ENCODE peak calls at places on chromosomes 6 and 20, in seven cellular contexts. F, J, W, V, L, C and T are unnamed samples.

GRCh38 chr6:72822691-72823090 is 200.8 kb downstream of the KCNQ5 start:
- DNase-seq in F (no peak), J (no peak), W (no peak), V (no peak), L (no peak), C (no peak), T (no peak)

GRCh38 chr6:111757342-111757741 is 115.9 kb downstream of the FYN start:
- DNase-seq in F (no peak), J (no peak), W (peak), V (no peak), L (no peak), C (no peak), T (no peak)

GRCh38 chr6:167682125-167682524 is 144.6 kb upstream of the AFDN start:
- DNase-seq in F (no peak), J (no peak), W (no peak), V (no peak), L (no peak), C (no peak), T (no peak)

GRCh38 chr6:88301888-88302768 is 136.0 kb upstream of the CNR1 start:
- DNase-seq in F (no peak), J (no peak), W (no peak), V (no peak), L (no peak), C (no peak), T (no peak)

GRCh38 chr6:140003217-140003616 is 628.8 kb upstream of the CITED2 start:
- DNase-seq in F (no peak), J (no peak), W (no peak), V (no peak), L (no peak), C (no peak), T (no peak)

GRCh38 chr6:4599924-4600323 is 176.3 kb upstream of the CDYL start:
- DNase-seq in F (no peak), J (peak), W (peak), V (no peak), L (no peak), C (no peak), T (no peak)

GRCh38 chr6:35299674-35300073 is 2.1 kb downstream of the DEF6 start:
- DNase-seq in F (no peak), J (no peak), W (no peak), V (no peak), L (no peak), C (no peak), T (no peak)

GRCh38 chr6:4805553-4806307 is 29.5 kb downstream of the CDYL start:
- DNase-seq in F (peak), J (peak), W (peak), V (peak), L (peak), C (no peak), T (no peak)

GRCh38 chr6:169045486-169045885 is 208.2 kb downstream of the THBS2 start:
- DNase-seq in F (no peak), J (no peak), W (no peak), V (no peak), L (peak), C (no peak), T (no peak)

GRCh38 chr6:113967777-113968176 is 3.2 kb downstream of the HDAC2 start:
- DNase-seq in F (no peak), J (no peak), W (no peak), V (no peak), L (no peak), C (no peak), T (no peak)

GRCh38 chr6:27617046-27617687 is 144.3 kb upstream of the ZNF184 start:
- DNase-seq in F (no peak), J (no peak), W (no peak), V (no peak), L (no peak), C (no peak), T (no peak)

GRCh38 chr6:139416146-139416545 is 41.7 kb upstream of the CITED2 start:
- DNase-seq in F (no peak), J (no peak), W (peak), V (no peak), L (no peak), C (no peak), T (no peak)

GRCh38 chr6:10725716-10726115 is 2.8 kb downstream of the TMEM14C start:
- DNase-seq in F (no peak), J (no peak), W (no peak), V (no peak), L (no peak), C (no peak), T (no peak)

GRCh38 chr6:36826520-36827227 is 12.6 kb downstream of the CPNE5 start:
- DNase-seq in F (no peak), J (no peak), W (peak), V (no peak), L (no peak), C (peak), T (no peak)

GRCh38 chr20:33027769-33028751 is 3.4 kb upstream of the BPIFB6 start:
- DNase-seq in F (no peak), J (no peak), W (no peak), V (no peak), L (no peak), C (no peak), T (no peak)

GRCh38 chr20:19729672-19730071 is 28.4 kb upstream of the RIN2 start:
- DNase-seq in F (no peak), J (no peak), W (no peak), V (no peak), L (no peak), C (no peak), T (no peak)

GRCh38 chr20:23270427-23270911 is 80.1 kb upstream of the NXT1 start:
- DNase-seq in F (no peak), J (peak), W (peak), V (no peak), L (no peak), C (no peak), T (no peak)

GRCh38 chr20:20580139-20580538 is 132.3 kb downstream of the RALGAPA2 start:
- DNase-seq in F (no peak), J (no peak), W (no peak), V (no peak), L (no peak), C (no peak), T (no peak)

GRCh38 chr20:5448449-5449118 is 131.8 kb upstream of the PROKR2 start:
- DNase-seq in F (peak), J (peak), W (peak), V (no peak), L (peak), C (no peak), T (peak)

GRCh38 chr6:150899231-150899630 is 33.7 kb downstream of the MTHFD1L start:
- DNase-seq in F (no peak), J (no peak), W (no peak), V (no peak), L (no peak), C (no peak), T (no peak)

GRCh38 chr6:28462401-28462800 is 19.1 kb upstream of the ZSCAN23 start:
- DNase-seq in F (no peak), J (no peak), W (no peak), V (no peak), L (no peak), C (no peak), T (no peak)

GRCh38 chr6:150631283-150631981 is 31.7 kb downstream of the PLEKHG1 start:
- DNase-seq in F (no peak), J (no peak), W (no peak), V (peak), L (no peak), C (no peak), T (no peak)

GRCh38 chr6:112912351-112913101 is 565.4 kb downstream of the RFPL4B start:
- DNase-seq in F (no peak), J (no peak), W (peak), V (no peak), L (peak), C (no peak), T (no peak)

GRCh38 chr6:46719099-46719498 is 16.1 kb downstream of the PLA2G7 start:
- DNase-seq in F (no peak), J (no peak), W (peak), V (no peak), L (no peak), C (no peak), T (no peak)

GRCh38 chr20:42901689-42902518 is 287.8 kb downstream of the PTPRT start:
- DNase-seq in F (peak), J (no peak), W (no peak), V (no peak), L (peak), C (peak), T (no peak)

GRCh38 chr6:136550330-136551071 is at the start of gene MAP7:
- DNase-seq in F (peak), J (peak), W (peak), V (peak), L (peak), C (peak), T (no peak)

GRCh38 chr6:16060039-16060438 is 68.8 kb upstream of the MYLIP start:
- DNase-seq in F (no peak), J (no peak), W (no peak), V (no peak), L (no peak), C (no peak), T (no peak)

GRCh38 chr6:111721677-111722219 is 116.1 kb upstream of the TRAF3IP2 start:
- DNase-seq in F (peak), J (peak), W (peak), V (no peak), L (peak), C (no peak), T (no peak)

GRCh38 chr6:158249437-158249836 is 62.8 kb upstream of the TULP4 start:
- DNase-seq in F (no peak), J (no peak), W (no peak), V (no peak), L (no peak), C (no peak), T (no peak)

GRCh38 chr6:134046054-134046453 is 6.4 kb downstream of the SLC2A12 start:
- DNase-seq in F (no peak), J (no peak), W (no peak), V (no peak), L (no peak), C (no peak), T (no peak)

GRCh38 chr6:134363323-134364039 is 45.6 kb upstream of the SGK1 start:
- DNase-seq in F (no peak), J (peak), W (peak), V (no peak), L (no peak), C (no peak), T (no peak)

GRCh38 chr6:135637701-135638100 is 140.2 kb upstream of the AHI1 start:
- DNase-seq in F (no peak), J (no peak), W (peak), V (no peak), L (no peak), C (no peak), T (no peak)

GRCh38 chr6:119148102-119148824 is 69.8 kb upstream of the FAM184A start:
- DNase-seq in F (peak), J (peak), W (peak), V (no peak), L (peak), C (no peak), T (peak)

DNA sequence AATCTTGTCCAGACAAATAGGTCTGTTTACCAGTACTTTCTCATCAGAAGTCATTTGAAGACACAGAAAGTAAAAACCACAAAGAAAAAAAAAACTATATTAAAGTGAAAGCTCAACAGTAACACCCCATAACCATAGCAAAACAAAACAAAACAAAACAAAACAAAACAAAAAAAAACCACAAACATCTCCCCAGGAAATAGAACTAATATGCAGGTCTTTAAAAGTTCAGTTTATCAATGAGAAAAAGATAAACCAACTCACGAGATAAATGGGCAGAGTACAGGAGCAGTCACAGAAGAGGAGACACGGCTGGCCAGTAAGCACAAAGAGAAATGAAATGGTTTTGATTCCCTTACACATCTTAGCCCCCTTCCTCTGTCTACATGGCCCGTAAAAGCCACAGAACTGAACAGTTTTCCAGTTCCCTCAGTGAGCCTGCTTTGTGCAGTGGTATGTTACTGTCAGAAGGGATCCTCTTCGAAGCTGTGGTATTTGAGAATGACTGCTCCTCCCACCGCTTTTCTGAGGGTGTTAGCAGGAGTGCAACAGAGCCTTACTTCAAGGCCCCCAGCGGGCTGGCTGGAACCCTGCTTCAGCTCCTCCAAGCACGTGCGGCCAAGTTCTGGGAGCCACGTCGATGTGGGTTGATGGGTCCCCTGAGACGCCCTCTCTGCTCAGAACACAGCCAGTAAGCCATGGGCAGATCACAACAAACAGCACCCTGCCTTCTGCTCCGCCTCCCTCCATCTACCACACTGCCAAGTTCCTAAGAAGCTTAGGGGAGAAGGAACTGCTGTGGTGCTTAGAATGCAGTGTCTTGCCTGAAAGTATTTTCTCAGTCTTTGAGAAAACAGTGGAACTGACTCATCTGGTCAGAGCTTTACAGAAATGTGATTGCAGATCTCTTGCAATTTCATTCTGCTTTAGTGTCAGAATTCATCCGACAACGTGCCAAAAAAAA is 14.0 kb downstream of the UST start:
- DNase-seq in F (no peak), J (no peak), W (peak), V (peak), L (peak), C (peak), T (peak)
- TF ChIP-seq POLR2A in F (no peak), J (no peak), W (peak), V (no peak), L (no peak), C (no peak), T (no peak)

DNA sequence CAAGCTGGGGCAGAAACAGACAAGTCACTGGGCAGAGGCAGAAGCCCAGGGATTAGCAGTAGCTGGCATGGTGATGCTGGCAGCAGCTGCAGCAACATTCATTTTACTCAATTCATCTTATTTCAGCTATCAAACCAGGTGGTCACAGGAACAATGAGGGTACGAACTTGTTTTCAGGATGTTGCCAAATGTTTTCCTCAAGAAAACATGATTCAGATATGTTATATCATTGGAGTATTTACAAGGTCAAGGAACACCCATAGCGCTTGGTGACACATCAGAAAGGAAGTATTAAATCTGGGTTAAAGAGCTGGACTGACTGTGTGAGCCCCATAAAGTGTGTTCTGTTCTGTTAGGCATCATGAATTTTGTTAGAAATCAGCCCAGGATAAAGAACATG is 456.9 kb upstream of the ID4 start:
- DNase-seq in F (no peak), J (no peak), W (no peak), V (no peak), L (no peak), C (no peak), T (no peak)
- H3K27ac ChIP-seq in F (no peak), J (no peak), W (no peak), V (no peak), L (no peak), C (no peak), T (no peak)

DNA sequence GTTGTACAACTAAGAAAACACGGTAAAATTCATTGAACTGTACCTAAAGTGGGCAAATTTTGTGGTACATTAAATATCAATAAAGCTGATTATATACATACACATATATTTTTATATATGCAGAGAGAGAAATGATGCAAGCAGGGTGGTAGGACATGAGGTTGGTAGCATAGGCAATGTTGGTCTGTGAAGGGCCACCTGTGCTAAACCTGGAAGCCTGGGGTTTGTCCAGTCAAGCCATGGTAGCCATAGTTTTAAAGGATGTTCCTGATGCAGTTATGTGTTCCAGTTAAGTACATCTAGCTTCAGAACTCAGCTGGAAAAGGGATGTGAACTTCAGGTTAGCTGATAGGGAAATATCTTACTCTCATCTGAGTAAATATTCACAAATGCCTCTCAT is 60.1 kb downstream of the TRIM38 start:
- DNase-seq in F (no peak), J (no peak), W (no peak), V (no peak), L (no peak), C (no peak), T (no peak)
- H3K4me3 ChIP-seq in F (no peak), J (peak), W (no peak), V (no peak), L (no peak), C (no peak), T (no peak)

DNA sequence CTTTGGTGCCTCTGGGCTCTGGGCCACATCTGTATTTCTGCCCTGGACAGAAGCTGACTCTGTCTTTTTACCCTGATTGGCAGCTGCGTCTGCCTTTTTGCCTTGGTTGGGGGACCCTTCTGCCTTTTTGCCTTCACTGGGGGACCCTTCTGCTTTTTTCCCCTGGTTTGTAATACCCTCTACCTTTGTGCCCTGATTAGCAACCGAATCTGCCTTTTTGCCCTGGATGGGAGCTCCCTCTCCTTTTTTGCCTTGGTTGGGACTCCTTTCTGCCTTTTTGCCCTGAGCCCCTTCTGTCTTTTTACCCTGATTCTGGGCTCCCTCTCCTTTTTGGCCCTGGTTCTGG is 23.4 kb downstream of the RRBP1 start:
- DNase-seq in F (peak), J (no peak), W (no peak), V (no peak), L (no peak), C (no peak), T (no peak)
- TF ChIP-seq POLR2A in F (no peak), J (no peak), W (no peak), V (no peak), L (no peak), C (no peak), T (no peak)

GRCh38 chr20:497979-498378 is 35.6 kb upstream of the TBC1D20 start:
- DNase-seq in F (no peak), J (no peak), W (no peak), V (no peak), L (no peak), C (no peak), T (no peak)

GRCh38 chr20:496126-496696 is 33.9 kb upstream of the TBC1D20 start:
- DNase-seq in F (no peak), J (no peak), W (peak), V (no peak), L (no peak), C (no peak), T (no peak)
- H3K27ac ChIP-seq in F (peak), J (no peak), W (no peak), V (no peak), L (no peak), C (peak), T (no peak)

GRCh38 chr6:102015431-102015830 is 621.9 kb downstream of the GRIK2 start:
- DNase-seq in F (no peak), J (no peak), W (no peak), V (no peak), L (no peak), C (peak), T (no peak)
- H3K4me3 ChIP-seq in F (no peak), J (no peak), W (no peak), V (no peak), L (no peak), C (no peak), T (no peak)